ENCODE peak calls at places on chromosomes 4 and X, in six cellular contexts. N is A549; M is D341Med; Q is left ventricle myocardium inferior; Y is activated naive CD4-positive, alpha-beta T cell treated with anti-CD3 and anti-CD28 coated beads, Interleukin-2, amount 10 ng/mL, durations not matched to agents 7 days and 5 days; I is glutamatergic neuron. T is an unnamed sample.
A peak's percentile ranks its signal among the peaks of the same experiment; 100 is the strongest.

GRCh38 chrX:39774804-39775112 is 323.0 kb downstream of the BCOR start:
- DNase-seq in N (no peak), M (no peak), Q (no peak), Y (no peak), I (no peak), T (no peak)

GRCh38 chr4:155569960-155570515 is 96.6 kb upstream of the GUCY1A1 start:
- DNase-seq in N (no peak), M (no peak), Q (no peak), Y (no peak), I (no peak), T (no peak)

GRCh38 chr4:142840516-142841123 is 5.5 kb downstream of the INPP4B start:
- DNase-seq in N (peak; percentile 44), M (no peak), Q (no peak), Y (no peak), I (no peak), T (no peak)

GRCh38 chrX:107199491-107199890 is 6.7 kb downstream of the NUP62CL start:
- DNase-seq in N (no peak), M (no peak), Q (no peak), Y (no peak), I (no peak), T (no peak)

GRCh38 chr4:165698272-165698671 is 174.8 kb upstream of the TLL1 start:
- DNase-seq in N (no peak), M (no peak), Q (no peak), Y (no peak), I (no peak), T (no peak)

GRCh38 chr4:170875868-170876267 is 786.1 kb upstream of the AADAT start:
- DNase-seq in N (peak; percentile 3), M (peak; percentile 26), Q (no peak), Y (no peak), I (no peak), T (no peak)

GRCh38 chr4:32128549-32128948 is 1408.4 kb downstream of the PCDH7 start:
- DNase-seq in N (no peak), M (no peak), Q (no peak), Y (no peak), I (no peak), T (no peak)

GRCh38 chr4:102281171-102281842 is 64.0 kb downstream of the SLC39A8 start:
- DNase-seq in N (no peak), M (no peak), Q (no peak), Y (no peak), I (no peak), T (no peak)

GRCh38 chr4:40473578-40474388 is 138.7 kb downstream of the CHRNA9 start:
- DNase-seq in N (peak; percentile 57), M (no peak), Q (no peak), Y (no peak), I (no peak), T (no peak)

GRCh38 chr4:76831475-76832390 is 66.2 kb downstream of the SOWAHB start:
- DNase-seq in N (no peak), M (no peak), Q (no peak), Y (no peak), I (no peak), T (no peak)

GRCh38 chr4:140856692-140857091 is 100.5 kb upstream of the TBC1D9 start:
- DNase-seq in N (peak; percentile 3), M (no peak), Q (no peak), Y (no peak), I (no peak), T (no peak)

GRCh38 chrX:153668423-153669173 is 5.0 kb downstream of the PNCK start:
- DNase-seq in N (no peak), M (no peak), Q (no peak), Y (no peak), I (no peak), T (no peak)

GRCh38 chrX:136369377-136369776 is 68.6 kb downstream of the ADGRG4 start:
- DNase-seq in N (no peak), M (no peak), Q (no peak), Y (no peak), I (no peak), T (no peak)

GRCh38 chrX:138756234-138756633 is 44.7 kb upstream of the FGF13 start:
- DNase-seq in N (peak; percentile 11), M (no peak), Q (peak; percentile 19), Y (no peak), I (peak; percentile 64), T (peak; percentile 28)

GRCh38 chrX:147476008-147476407 is 435.7 kb upstream of the FMR1 start:
- DNase-seq in N (peak; percentile 10), M (peak; percentile 40), Q (no peak), Y (peak; percentile 33), I (peak; percentile 13), T (peak; percentile 1)

T was measured in neural crest cell.